ENCODE peak calls at places on chromosomes 11 and 22, in five cellular contexts. One of them, this sample, is unnamed.

GRCh38 chr11:107898270-107898669 is 30.0 kb upstream of the RAB39A start:
- DNase-seq in GM20000: peak; percentile 51
- DNase-seq in kidney epithelial cell: peak; percentile 12
- DNase-seq in neural crest cell: no peak
- DNase-seq in Calu3: no peak
- DNase-seq in this sample: peak; percentile 43

GRCh38 chr22:36022162-36022561 is 6.5 kb downstream of the RBFOX2 start:
- DNase-seq in GM20000: no peak
- DNase-seq in kidney epithelial cell: no peak
- DNase-seq in neural crest cell: no peak
- DNase-seq in Calu3: no peak
- DNase-seq in this sample: no peak

GRCh38 chr22:46902436-46902835 is 140.0 kb downstream of the TBC1D22A start:
- DNase-seq in GM20000: no peak
- DNase-seq in kidney epithelial cell: no peak
- DNase-seq in neural crest cell: no peak
- DNase-seq in Calu3: no peak
- DNase-seq in this sample: no peak

GRCh38 chr22:24209016-24209415 is 27.7 kb downstream of the SUSD2 start:
- DNase-seq in GM20000: no peak
- DNase-seq in kidney epithelial cell: no peak
- DNase-seq in neural crest cell: no peak
- DNase-seq in Calu3: no peak
- DNase-seq in this sample: no peak

GRCh38 chr11:112369374-112369773 is 108.7 kb upstream of the PLET1 start:
- DNase-seq in GM20000: no peak
- DNase-seq in kidney epithelial cell: no peak
- DNase-seq in neural crest cell: no peak
- DNase-seq in Calu3: no peak
- DNase-seq in this sample: no peak

GRCh38 chr22:44648085-44648820 is 53.8 kb upstream of the PRR5 start:
- DNase-seq in GM20000: no peak
- DNase-seq in kidney epithelial cell: no peak
- DNase-seq in neural crest cell: no peak
- DNase-seq in Calu3: no peak
- DNase-seq in this sample: no peak

GRCh38 chr22:19634206-19634536 is 80.1 kb upstream of the SEPTIN5 start:
- DNase-seq in GM20000: no peak
- DNase-seq in kidney epithelial cell: no peak
- DNase-seq in neural crest cell: no peak
- DNase-seq in Calu3: no peak
- DNase-seq in this sample: no peak

GRCh38 chr11:120512727-120513435 is 1.3 kb downstream of the GRIK4 start:
- DNase-seq in GM20000: no peak
- DNase-seq in kidney epithelial cell: no peak
- DNase-seq in neural crest cell: no peak
- DNase-seq in Calu3: peak; percentile 20
- DNase-seq in this sample: no peak

GRCh38 chr11:13303668-13304649 is 26.4 kb downstream of the BMAL1 start:
- DNase-seq in GM20000: peak; percentile 8
- DNase-seq in kidney epithelial cell: no peak
- DNase-seq in neural crest cell: no peak
- DNase-seq in Calu3: no peak
- DNase-seq in this sample: no peak

GRCh38 chr11:1622076-1622475 is at the start of gene KRTAP5-4:
- DNase-seq in GM20000: no peak
- DNase-seq in kidney epithelial cell: no peak
- DNase-seq in neural crest cell: no peak
- DNase-seq in Calu3: no peak
- DNase-seq in this sample: no peak

GRCh38 chr22:37623075-37624016 is 14.7 kb downstream of the GGA1 start:
- DNase-seq in GM20000: peak; percentile 82
- DNase-seq in kidney epithelial cell: no peak
- DNase-seq in neural crest cell: peak; percentile 77
- DNase-seq in Calu3: peak; percentile 73
- DNase-seq in this sample: peak; percentile 86

GRCh38 chr22:29664731-29665130 is 55.1 kb upstream of the CABP7 start:
- DNase-seq in GM20000: no peak
- DNase-seq in kidney epithelial cell: peak; percentile 43
- DNase-seq in neural crest cell: no peak
- DNase-seq in Calu3: no peak
- DNase-seq in this sample: no peak

GRCh38 chr11:47564933-47565339 is 463 bp upstream of the PTPMT1 start:
- DNase-seq in GM20000: no peak
- DNase-seq in kidney epithelial cell: no peak
- DNase-seq in neural crest cell: no peak
- DNase-seq in Calu3: no peak
- DNase-seq in this sample: no peak

GRCh38 chr22:19753090-19753842 is 7.3 kb upstream of the TBX1 start:
- DNase-seq in GM20000: no peak
- DNase-seq in kidney epithelial cell: no peak
- DNase-seq in neural crest cell: no peak
- DNase-seq in Calu3: no peak
- DNase-seq in this sample: no peak

GRCh38 chr22:46233231-46233630 is 16.9 kb downstream of the CDPF1 start:
- DNase-seq in GM20000: no peak
- DNase-seq in kidney epithelial cell: peak; percentile 29
- DNase-seq in neural crest cell: no peak
- DNase-seq in Calu3: no peak
- DNase-seq in this sample: no peak

GRCh38 chr11:65117206-65118096 is at the start of gene ZNHIT2:
- DNase-seq in GM20000: peak; percentile 95
- DNase-seq in kidney epithelial cell: peak; percentile 89
- DNase-seq in neural crest cell: peak; percentile 99
- DNase-seq in Calu3: peak; percentile 99
- DNase-seq in this sample: peak; percentile 95

GRCh38 chr11:74533421-74533820 is 39.9 kb upstream of the LIPT2 start:
- DNase-seq in GM20000: no peak
- DNase-seq in kidney epithelial cell: no peak
- DNase-seq in neural crest cell: no peak
- DNase-seq in Calu3: no peak
- DNase-seq in this sample: no peak

GRCh38 chr11:130024356-130024755 is 21.7 kb upstream of the PRDM10 start:
- DNase-seq in GM20000: no peak
- DNase-seq in kidney epithelial cell: no peak
- DNase-seq in neural crest cell: no peak
- DNase-seq in Calu3: no peak
- DNase-seq in this sample: no peak

GRCh38 chr11:15800121-15800800 is 556.1 kb downstream of the SOX6 start:
- DNase-seq in GM20000: no peak
- DNase-seq in kidney epithelial cell: no peak
- DNase-seq in neural crest cell: no peak
- DNase-seq in Calu3: peak; percentile 43
- DNase-seq in this sample: no peak

GRCh38 chr11:72144807-72145565 is 9.5 kb downstream of the FOLR3 start:
- DNase-seq in GM20000: no peak
- DNase-seq in kidney epithelial cell: peak; percentile 58
- DNase-seq in neural crest cell: no peak
- DNase-seq in Calu3: peak; percentile 51
- DNase-seq in this sample: no peak

GRCh38 chr11:9060700-9061111 is 30.7 kb downstream of the SCUBE2 start:
- DNase-seq in GM20000: peak; percentile 73
- DNase-seq in kidney epithelial cell: no peak
- DNase-seq in neural crest cell: no peak
- DNase-seq in Calu3: peak; percentile 5
- DNase-seq in this sample: peak; percentile 80

GRCh38 chr22:29337631-29338284 is 22.3 kb upstream of the RASL10A start:
- DNase-seq in GM20000: no peak
- DNase-seq in kidney epithelial cell: no peak
- DNase-seq in neural crest cell: no peak
- DNase-seq in Calu3: no peak
- DNase-seq in this sample: no peak

GRCh38 chr22:29726512-29727247 is 6.9 kb downstream of the CABP7 start:
- DNase-seq in GM20000: no peak
- DNase-seq in kidney epithelial cell: no peak
- DNase-seq in neural crest cell: no peak
- DNase-seq in Calu3: no peak
- DNase-seq in this sample: no peak

GRCh38 chr11:128487978-128488377 is 99.4 kb downstream of the ETS1 start:
- DNase-seq in GM20000: no peak
- DNase-seq in kidney epithelial cell: no peak
- DNase-seq in neural crest cell: no peak
- DNase-seq in Calu3: no peak
- DNase-seq in this sample: no peak

GRCh38 chr11:33773399-33774355 is 643 bp downstream of the FBXO3 start:
- DNase-seq in GM20000: peak; percentile 45
- DNase-seq in kidney epithelial cell: no peak
- DNase-seq in neural crest cell: no peak
- DNase-seq in Calu3: peak; percentile 21
- DNase-seq in this sample: peak; percentile 36

GRCh38 chr22:37060801-37061610 is 9.5 kb downstream of the KCTD17 start:
- DNase-seq in GM20000: peak; percentile 81
- DNase-seq in kidney epithelial cell: no peak
- DNase-seq in neural crest cell: no peak
- DNase-seq in Calu3: no peak
- DNase-seq in this sample: peak; percentile 70

GRCh38 chr11:64074239-64074638 is 38.5 kb downstream of the FLRT1 start:
- DNase-seq in GM20000: no peak
- DNase-seq in kidney epithelial cell: no peak
- DNase-seq in neural crest cell: no peak
- DNase-seq in Calu3: no peak
- DNase-seq in this sample: no peak

GRCh38 chr11:60078742-60079141 is 9.7 kb upstream of the MS4A2 start:
- DNase-seq in GM20000: no peak
- DNase-seq in kidney epithelial cell: no peak
- DNase-seq in neural crest cell: no peak
- DNase-seq in Calu3: no peak
- DNase-seq in this sample: no peak
- TF ChIP-seq CTCF in GM20000: no peak
- TF ChIP-seq CTCF in kidney epithelial cell: no peak
- TF ChIP-seq CTCF in neural crest cell: no peak
- TF ChIP-seq CTCF in Calu3: no peak
- TF ChIP-seq CTCF in this sample: no peak

DNA sequence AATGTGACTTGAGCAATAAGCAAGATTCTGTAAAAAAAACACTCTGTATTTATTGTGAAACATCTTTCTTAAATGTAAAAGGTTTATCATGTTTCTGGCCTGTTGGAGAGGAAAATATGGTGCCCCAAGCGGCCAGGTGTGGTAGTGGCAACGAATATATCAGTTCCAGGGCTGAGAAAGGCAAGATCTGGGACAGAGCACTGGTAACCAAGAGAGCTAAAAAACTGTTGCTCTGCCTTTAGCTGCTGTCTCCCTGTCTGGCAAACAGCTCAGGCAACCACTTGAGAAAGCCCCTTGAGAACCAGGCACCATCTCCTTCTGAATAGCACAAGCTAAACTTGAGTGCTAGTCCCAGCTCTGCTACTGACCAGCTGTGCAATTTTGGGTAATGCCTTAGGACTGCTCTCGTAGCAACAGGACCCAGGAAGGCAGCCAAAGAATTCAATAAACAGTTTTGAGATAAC is 129.9 kb downstream of the KCNC1 start:
- DNase-seq in GM20000: no peak
- DNase-seq in kidney epithelial cell: no peak
- DNase-seq in neural crest cell: no peak
- DNase-seq in Calu3: peak; percentile 51
- DNase-seq in this sample: no peak
- TF ChIP-seq CTCF in GM20000: peak; percentile 66
- TF ChIP-seq CTCF in kidney epithelial cell: peak; percentile 72
- TF ChIP-seq CTCF in neural crest cell: peak; percentile 77
- TF ChIP-seq CTCF in Calu3: peak; percentile 36
- TF ChIP-seq CTCF in this sample: peak; percentile 59

DNA sequence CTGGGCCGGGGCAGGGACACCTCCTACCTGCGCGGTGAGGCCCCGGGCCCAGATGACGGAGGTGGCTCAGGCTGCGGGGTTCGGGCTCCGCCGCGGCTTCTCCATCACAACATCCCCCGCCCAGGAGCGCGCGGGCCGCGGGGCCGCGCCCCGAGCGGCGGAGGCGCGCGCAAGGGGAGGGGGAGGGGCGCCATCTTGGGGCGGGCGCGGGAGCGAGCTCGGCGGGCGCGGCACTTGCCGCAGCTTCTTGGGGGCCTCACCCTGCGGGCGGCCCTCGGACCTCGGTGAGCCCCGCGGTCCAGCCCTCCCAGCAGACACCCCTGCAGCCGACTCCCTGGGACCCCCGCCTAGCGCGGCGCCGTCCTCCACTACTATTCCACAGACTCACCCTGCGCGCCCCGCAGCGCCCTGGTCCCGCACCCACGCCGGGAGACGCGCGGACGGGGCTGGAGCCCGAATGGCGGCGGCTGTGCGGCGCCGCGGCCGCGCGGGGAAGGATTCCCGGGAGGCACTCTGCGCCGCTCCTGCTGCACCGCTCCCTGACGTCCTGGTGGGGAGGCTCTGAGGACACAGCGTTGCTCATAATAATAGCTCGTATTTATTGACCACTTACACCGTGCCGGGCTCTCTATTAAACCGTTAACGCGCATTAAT is at the start of gene APBB1:
- DNase-seq in GM20000: peak; percentile 86
- DNase-seq in kidney epithelial cell: no peak
- DNase-seq in neural crest cell: peak; percentile 67
- DNase-seq in Calu3: peak; percentile 61
- DNase-seq in this sample: peak; percentile 76
- TF ChIP-seq CTCF in GM20000: no peak
- TF ChIP-seq CTCF in kidney epithelial cell: peak; percentile 8
- TF ChIP-seq CTCF in neural crest cell: peak; percentile 31
- TF ChIP-seq CTCF in Calu3: no peak
- TF ChIP-seq CTCF in this sample: no peak

GRCh38 chr11:75562836-75563484 is 907 bp downstream of the SERPINH1 start:
- DNase-seq in GM20000: no peak
- DNase-seq in kidney epithelial cell: no peak
- DNase-seq in neural crest cell: peak; percentile 64
- DNase-seq in Calu3: peak; percentile 19
- DNase-seq in this sample: no peak

GRCh38 chr11:75565221-75565814 is 3.3 kb downstream of the SERPINH1 start:
- DNase-seq in GM20000: no peak
- DNase-seq in kidney epithelial cell: no peak
- DNase-seq in neural crest cell: no peak
- DNase-seq in Calu3: peak; percentile 68
- DNase-seq in this sample: no peak

GRCh38 chr11:75563501-75563977 is 1.5 kb downstream of the SERPINH1 start:
- DNase-seq in GM20000: no peak
- DNase-seq in kidney epithelial cell: no peak
- DNase-seq in neural crest cell: no peak
- DNase-seq in Calu3: no peak
- DNase-seq in this sample: no peak

GRCh38 chr11:75562048-75562835 is at the start of gene SERPINH1:
- DNase-seq in GM20000: peak; percentile 94
- DNase-seq in kidney epithelial cell: no peak
- DNase-seq in neural crest cell: peak; percentile 69
- DNase-seq in Calu3: peak; percentile 83
- DNase-seq in this sample: peak; percentile 90

DNA sequence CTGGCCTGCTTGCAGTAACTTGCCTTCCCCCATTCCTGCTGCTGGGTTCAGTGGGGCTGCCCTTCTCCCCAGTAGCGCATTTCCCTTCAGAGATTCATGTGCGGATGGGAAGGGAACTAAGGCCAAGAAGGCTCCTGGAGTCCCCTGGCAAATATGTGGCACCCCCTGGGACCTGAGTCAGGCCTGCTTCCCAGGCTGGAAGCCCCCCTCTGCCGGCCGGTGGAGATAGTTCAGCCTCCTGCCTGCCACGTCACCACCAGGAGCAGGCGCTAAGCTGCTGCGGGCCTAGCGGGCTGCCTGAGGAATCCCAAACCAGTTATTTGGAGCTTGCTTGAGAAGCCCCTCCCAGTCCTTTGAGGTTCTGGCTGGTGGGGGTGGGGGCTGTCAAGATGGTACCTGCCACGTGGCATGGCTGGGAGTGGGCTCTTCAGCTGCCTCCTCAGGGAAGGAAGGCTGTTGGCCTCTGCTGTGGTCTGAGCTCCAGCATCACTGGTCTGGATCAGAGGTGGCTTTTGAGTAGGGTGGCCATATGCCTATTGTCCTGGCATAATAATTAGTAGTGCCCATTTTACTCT is 2.0 kb downstream of the SERPINH1 start:
- DNase-seq in GM20000: no peak
- DNase-seq in kidney epithelial cell: no peak
- DNase-seq in neural crest cell: peak; percentile 59
- DNase-seq in Calu3: no peak
- DNase-seq in this sample: no peak
- TF ChIP-seq CTCF in GM20000: no peak
- TF ChIP-seq CTCF in kidney epithelial cell: peak; percentile 62
- TF ChIP-seq CTCF in neural crest cell: peak; percentile 59
- TF ChIP-seq CTCF in Calu3: no peak
- TF ChIP-seq CTCF in this sample: no peak